ENCODE peak calls at places on chromosomes 7 and 10, in four cellular contexts. C is keratinocyte, B is neural progenitor cell, U is endothelial cell of umbilical vein. Y is an unnamed sample.

GRCh38 chr10:132984801-132985545 is 42.6 kb upstream of the CFAP46 start:
- DNase-seq in C (no peak), B (peak), U (no peak), Y (no peak)

GRCh38 chr7:127396184-127396583 is 3.7 kb upstream of the ZNF800 start:
- DNase-seq in C (no peak), B (peak), U (no peak), Y (no peak)

GRCh38 chr7:157271991-157272324 is 64.8 kb upstream of the DNAJB6 start:
- DNase-seq in C (no peak), B (no peak), U (peak), Y (peak)

GRCh38 chr10:12849351-12850181 is 151.9 kb downstream of the CCDC3 start:
- DNase-seq in C (no peak), B (no peak), U (peak), Y (peak)

GRCh38 chr10:91103384-91104184 is 116.9 kb upstream of the PCGF5 start:
- DNase-seq in C (no peak), B (no peak), U (no peak), Y (no peak)

GRCh38 chr7:27661776-27662489 is 750 bp downstream of the HIBADH start:
- DNase-seq in C (no peak), B (no peak), U (no peak), Y (peak)

GRCh38 chr7:81603-82342 is 110.6 kb upstream of the FAM20C start:
- DNase-seq in C (no peak), B (no peak), U (no peak), Y (peak)

GRCh38 chr7:115748123-115748738 is 282.3 kb downstream of the TFEC start:
- DNase-seq in C (no peak), B (peak), U (no peak), Y (no peak)

GRCh38 chr10:8282340-8282739 is 227.9 kb downstream of the GATA3 start:
- DNase-seq in C (no peak), B (no peak), U (no peak), Y (no peak)

GRCh38 chr7:106947244-106947728 is 82.2 kb downstream of the PIK3CG start:
- DNase-seq in C (peak), B (peak), U (peak), Y (peak)

GRCh38 chr7:17560516-17560915 is 262.1 kb downstream of the AHR start:
- DNase-seq in C (peak), B (no peak), U (no peak), Y (peak)

GRCh38 chr10:89522463-89522862 is 12.9 kb downstream of the SLC16A12 start:
- DNase-seq in C (no peak), B (no peak), U (peak), Y (no peak)

GRCh38 chr7:26013551-26014083 is 138.4 kb upstream of the NFE2L3 start:
- DNase-seq in C (no peak), B (no peak), U (no peak), Y (no peak)

GRCh38 chr7:96045919-96046318 is 273.6 kb downstream of the DYNC1I1 start:
- DNase-seq in C (no peak), B (no peak), U (no peak), Y (no peak)

GRCh38 chr7:77995717-77996116 is 197.1 kb downstream of the PHTF2 start:
- DNase-seq in C (no peak), B (peak), U (no peak), Y (no peak)

GRCh38 chr10:98087309-98087708 is 47.1 kb upstream of the R3HCC1L start:
- DNase-seq in C (no peak), B (no peak), U (no peak), Y (no peak)

GRCh38 chr7:90192876-90193765 is 18.4 kb upstream of the STEAP2 start:
- DNase-seq in C (no peak), B (no peak), U (peak), Y (no peak)

GRCh38 chr10:61606971-61607907 is 55.5 kb upstream of the CABCOCO1 start:
- DNase-seq in C (no peak), B (no peak), U (peak), Y (no peak)
- TF ChIP-seq CTCF in C (peak), B (peak), U (peak), Y (peak)

DNA sequence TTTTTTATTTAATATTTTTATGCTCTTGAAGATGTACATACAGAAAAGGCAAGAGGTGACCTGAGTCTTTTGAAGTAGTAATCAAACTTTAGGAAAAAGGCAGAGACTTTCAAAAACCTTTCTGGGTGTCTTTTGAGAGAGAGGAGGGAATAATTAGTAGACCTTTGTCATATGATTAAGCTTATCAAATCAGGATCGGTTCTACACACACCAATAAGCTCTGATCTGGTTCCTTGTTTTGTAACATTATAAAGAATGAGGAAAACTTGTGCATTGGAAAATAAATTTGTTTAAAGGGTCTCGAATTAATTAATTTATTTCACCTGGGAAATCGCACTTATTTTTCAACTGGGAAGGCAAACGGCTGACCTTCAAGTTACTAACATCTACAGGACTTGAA is 11.9 kb downstream of the TWIST1 start:
- DNase-seq in C (no peak), B (no peak), U (no peak), Y (no peak)
- H3K9ac ChIP-seq in C (no peak), B (no peak), U (no peak), Y (no peak)

GRCh38 chr10:75550191-75550590 is 118.8 kb downstream of the LRMDA start:
- DNase-seq in C (no peak), B (no peak), U (no peak), Y (no peak)
- H3K27ac ChIP-seq in C (no peak), B (no peak), U (no peak), Y (no peak)

GRCh38 chr10:116466715-116467422 is 39.2 kb downstream of the PNLIPRP3 start:
- DNase-seq in C (no peak), B (no peak), U (no peak), Y (peak)

GRCh38 chr10:116469437-116469836 is 41.8 kb downstream of the PNLIPRP3 start:
- DNase-seq in C (no peak), B (no peak), U (no peak), Y (no peak)

GRCh38 chr10:116470071-116470470 is 42.4 kb downstream of the PNLIPRP3 start:
- DNase-seq in C (no peak), B (no peak), U (no peak), Y (peak)

GRCh38 chr10:116472874-116473273 is 45.2 kb downstream of the PNLIPRP3 start:
- DNase-seq in C (no peak), B (no peak), U (no peak), Y (peak)

DNA sequence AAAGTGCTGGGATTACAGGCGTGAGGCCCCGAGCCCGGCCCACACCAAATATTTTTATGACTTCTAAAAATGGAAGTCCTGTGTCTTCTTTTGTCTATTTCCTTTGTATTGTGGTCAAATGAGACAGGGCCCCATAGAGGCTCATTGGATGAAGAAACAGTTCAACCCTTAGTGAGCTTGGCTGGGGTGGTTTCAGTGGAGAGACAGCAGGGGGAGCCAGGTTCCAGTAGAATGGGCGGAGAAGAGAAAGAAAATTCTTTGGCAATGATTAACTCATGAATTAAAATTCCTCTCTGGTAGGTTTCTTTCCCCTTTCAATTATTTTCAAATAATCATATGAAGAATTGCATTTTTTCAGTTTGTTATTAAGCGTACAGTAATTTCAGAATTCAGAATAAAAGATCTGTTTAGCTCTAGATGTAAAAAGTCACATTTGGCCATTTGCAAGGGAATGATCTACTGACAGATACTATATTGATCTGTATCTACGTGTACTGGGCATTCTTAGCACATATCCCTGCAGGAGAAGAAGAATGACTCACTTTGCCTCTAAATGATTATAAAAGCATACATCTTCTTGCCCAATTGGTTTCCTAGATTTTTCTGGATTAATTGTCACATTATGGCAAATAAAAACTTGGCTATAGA is 43.2 kb downstream of the PNLIPRP3 start:
- DNase-seq in C (no peak), B (peak), U (no peak), Y (peak)
- TF ChIP-seq CTCF in C (peak), B (peak), U (no peak), Y (peak)

GRCh38 chr10:43396928-43397624 is 11.9 kb downstream of the HNRNPF start:
- DNase-seq in C (no peak), B (peak), U (peak), Y (peak)
- H3K9ac ChIP-seq in C (peak), B (no peak), U (peak), Y (peak)

Y was measured in mammary epithelial cell.